ENCODE peak calls at places on chromosome 2, in four cellular contexts. One of them, this sample, is unnamed.

GRCh38 chr2:96875498-96876035 is 5.7 kb upstream of the SEMA4C start:
- DNase-seq in lung: no peak
- DNase-seq in activated T-cell treated with anti-CD3 and anti-CD28 coated beads for 48 hours: no peak
- DNase-seq in skeletal muscle cell: no peak
- DNase-seq in this sample: no peak

GRCh38 chr2:148391324-148391723 is 253.2 kb upstream of the EPC2 start:
- DNase-seq in activated T-cell treated with anti-CD3 and anti-CD28 coated beads for 48 hours: no peak
- DNase-seq in skeletal muscle cell: no peak
- DNase-seq in lung: no peak
- DNase-seq in this sample: no peak

GRCh38 chr2:231926761-231927565 is 767 bp upstream of the NPPC start:
- DNase-seq in lung: no peak
- DNase-seq in skeletal muscle cell: no peak
- DNase-seq in activated T-cell treated with anti-CD3 and anti-CD28 coated beads for 48 hours: peak; percentile 25
- DNase-seq in this sample: peak; percentile 47

GRCh38 chr2:37768491-37768925 is 97.1 kb upstream of the CDC42EP3 start:
- DNase-seq in skeletal muscle cell: peak; percentile 95
- DNase-seq in activated T-cell treated with anti-CD3 and anti-CD28 coated beads for 48 hours: no peak
- DNase-seq in lung: peak; percentile 66
- DNase-seq in this sample: no peak

GRCh38 chr2:64952896-64953482 is 36.2 kb upstream of the SLC1A4 start:
- DNase-seq in lung: no peak
- DNase-seq in activated T-cell treated with anti-CD3 and anti-CD28 coated beads for 48 hours: no peak
- DNase-seq in skeletal muscle cell: peak; percentile 56
- DNase-seq in this sample: no peak

GRCh38 chr2:170218931-170219330 is 41.0 kb downstream of the MYO3B start:
- DNase-seq in skeletal muscle cell: no peak
- DNase-seq in activated T-cell treated with anti-CD3 and anti-CD28 coated beads for 48 hours: no peak
- DNase-seq in lung: no peak
- DNase-seq in this sample: no peak

GRCh38 chr2:210623506-210623905 is 67.1 kb downstream of the CPS1 start:
- DNase-seq in activated T-cell treated with anti-CD3 and anti-CD28 coated beads for 48 hours: no peak
- DNase-seq in lung: no peak
- DNase-seq in skeletal muscle cell: no peak
- DNase-seq in this sample: no peak

GRCh38 chr2:120740765-120741513 is 5.3 kb downstream of the GLI2 start:
- DNase-seq in activated T-cell treated with anti-CD3 and anti-CD28 coated beads for 48 hours: no peak
- DNase-seq in skeletal muscle cell: no peak
- DNase-seq in lung: peak; percentile 25
- DNase-seq in this sample: no peak